ENCODE peak calls at places on chromosomes 12 and 14, in four cellular contexts. B is prostate gland; C is uterus; R is effector memory CD4-positive, alpha-beta T cell. G is an unnamed sample.

GRCh38 chr14:40494483-40494882 is 1062.2 kb upstream of the FBXO33 start:
- DNase-seq in R (no peak), C (no peak), B (no peak), G (no peak)

GRCh38 chr12:18261273-18261672 is at the start of gene PIK3C2G:
- DNase-seq in B (peak; percentile 42), C (no peak), R (no peak), G (no peak)

GRCh38 chr12:77231548-77231947 is 166.2 kb upstream of the E2F7 start:
- DNase-seq in C (peak; percentile 76), R (no peak), B (peak; percentile 6), G (no peak)

GRCh38 chr14:105314287-105315185 is at the start of gene PACS2:
- DNase-seq in C (peak; percentile 81), B (peak; percentile 60), R (peak; percentile 68), G (peak; percentile 93)

GRCh38 chr14:33617154-33617553 is 333.7 kb downstream of the EGLN3 start:
- DNase-seq in C (no peak), B (no peak), R (no peak), G (no peak)

GRCh38 chr14:101603096-101603495 is 41.8 kb downstream of the DIO3 start:
- DNase-seq in B (no peak), C (no peak), R (no peak), G (no peak)

GRCh38 chr14:64220466-64220865 is 73.7 kb downstream of the ESR2 start:
- DNase-seq in B (no peak), R (no peak), C (peak; percentile 45), G (no peak)

GRCh38 chr12:56431850-56432249 is 17.4 kb downstream of the TIMELESS start:
- DNase-seq in R (no peak), B (no peak), C (no peak), G (no peak)

GRCh38 chr14:91315844-91316267 is 71.4 kb upstream of the GPR68 start:
- DNase-seq in R (peak; percentile 79), B (no peak), C (no peak), G (peak; percentile 86)

GRCh38 chr12:55942055-55942454 is 11.1 kb downstream of the DGKA start:
- DNase-seq in C (no peak), R (no peak), B (no peak), G (no peak)

GRCh38 chr14:53954551-53955233 is 1.9 kb downstream of the BMP4 start:
- DNase-seq in R (no peak), C (peak; percentile 28), B (no peak), G (no peak)

GRCh38 chr12:11228268-11228879 is 41.1 kb downstream of the PRB3 start:
- DNase-seq in R (no peak), B (peak; percentile 12), C (no peak), G (peak; percentile 45)

GRCh38 chr14:58488550-58488949 is 61.0 kb downstream of the KIAA0586 start:
- DNase-seq in C (no peak), B (no peak), R (no peak), G (no peak)

GRCh38 chr14:99821519-99822165 is 28.4 kb downstream of the EML1 start:
- DNase-seq in R (no peak), B (no peak), C (peak; percentile 30), G (no peak)

GRCh38 chr14:81132492-81132891 is 88.3 kb downstream of the GTF2A1 start:
- DNase-seq in B (no peak), R (no peak), C (no peak), G (no peak)

GRCh38 chr12:6551063-6551461 is 4.8 kb downstream of the IFFO1 start:
- DNase-seq in R (no peak), C (peak; percentile 56), B (peak; percentile 64), G (no peak)

GRCh38 chr14:104224516-104225281 is 86.3 kb downstream of the KIF26A start:
- DNase-seq in R (no peak), C (no peak), B (no peak), G (peak; percentile 45)

GRCh38 chr14:76924363-76925151 is 98.3 kb downstream of the LRRC74A start:
- DNase-seq in C (no peak), R (peak; percentile 36), B (no peak), G (no peak)

GRCh38 chr12:14577344-14577743 is 9.7 kb upstream of the PLBD1 start:
- DNase-seq in R (no peak), B (no peak), C (no peak), G (peak; percentile 79)

GRCh38 chr14:61528591-61529021 is 166.7 kb upstream of the HIF1A start:
- DNase-seq in B (no peak), R (no peak), C (no peak), G (no peak)

GRCh38 chr14:103404032-103404918 is 19.1 kb downstream of the MARK3 start:
- DNase-seq in B (no peak), R (no peak), C (no peak), G (no peak)

GRCh38 chr12:53941187-53941586 is 2.6 kb downstream of the HOXC13 start:
- DNase-seq in R (no peak), B (no peak), C (no peak), G (no peak)

GRCh38 chr12:19671695-19672094 is 232.4 kb downstream of the AEBP2 start:
- DNase-seq in C (no peak), R (no peak), B (no peak), G (no peak)

GRCh38 chr12:122527478-122527944 is 462 bp downstream of the KNTC1 start:
- DNase-seq in B (no peak), C (no peak), R (no peak), G (peak; percentile 77)

GRCh38 chr12:108629824-108630476 is 3.7 kb downstream of the SELPLG start:
- DNase-seq in C (peak; percentile 63), B (no peak), R (peak; percentile 49), G (no peak)

GRCh38 chr12:121925361-121925725 is 7.0 kb downstream of the CFAP251 start:
- DNase-seq in R (no peak), C (no peak), B (no peak), G (no peak)

GRCh38 chr12:110249105-110249504 is 31.9 kb upstream of the ATP2A2 start:
- DNase-seq in C (no peak), R (no peak), B (no peak), G (no peak)

GRCh38 chr12:34292736-34293625 is 270.7 kb downstream of the ALG10 start:
- DNase-seq in B (no peak), C (peak; percentile 6), R (no peak), G (no peak)

GRCh38 chr12:116490481-116490880 is 68.7 kb upstream of the MAP1LC3B2 start:
- DNase-seq in C (no peak), R (no peak), B (no peak), G (no peak)

GRCh38 chr12:6961695-6962284 is 8.7 kb downstream of the PHB2 start:
- DNase-seq in C (peak; percentile 68), R (peak; percentile 53), B (peak; percentile 60), G (peak; percentile 67)

GRCh38 chr14:99720941-99721791 is 37.1 kb downstream of the CYP46A1 start:
- DNase-seq in C (no peak), R (no peak), B (no peak), G (no peak)

GRCh38 chr12:83827860-83828259 is 1084.7 kb downstream of the SLC6A15 start:
- DNase-seq in B (no peak), C (no peak), R (no peak), G (no peak)

GRCh38 chr12:126944684-126945083 is 1322.3 kb upstream of the TMEM132C start:
- DNase-seq in B (no peak), R (no peak), C (no peak), G (no peak)

GRCh38 chr12:26058818-26059217 is 66.0 kb downstream of the BHLHE41 start:
- DNase-seq in C (no peak), B (no peak), R (no peak), G (no peak)

GRCh38 chr14:52020866-52021717 is 31.7 kb downstream of the RTRAF start:
- DNase-seq in B (no peak), C (no peak), R (no peak), G (no peak)

GRCh38 chr14:66999978-67000377 is 189.3 kb upstream of the GARIN2 start:
- DNase-seq in B (no peak), C (no peak), R (no peak), G (no peak)

GRCh38 chr12:414841-415240 is 13.4 kb downstream of the CCDC77 start:
- DNase-seq in C (no peak), B (no peak), R (no peak), G (no peak)

GRCh38 chr14:63986789-63987533 is 134.2 kb downstream of the SYNE2 start:
- DNase-seq in R (no peak), C (no peak), B (no peak), G (no peak)

GRCh38 chr12:52189376-52190174 is 2.2 kb downstream of the KRT80 start:
- DNase-seq in B (no peak), C (no peak), R (no peak), G (no peak)

GRCh38 chr12:52193991-52194390 is 2.2 kb upstream of the KRT80 start:
- DNase-seq in R (no peak), B (no peak), C (no peak), G (no peak)

GRCh38 chr12:52190860-52191729 is 719 bp downstream of the KRT80 start:
- DNase-seq in C (no peak), B (no peak), R (no peak), G (no peak)

GRCh38 chr12:52195065-52195730 is 3.4 kb upstream of the KRT80 start:
- DNase-seq in R (no peak), B (no peak), C (peak; percentile 42), G (no peak)

GRCh38 chr12:52191841-52192791 is at the start of gene KRT80:
- DNase-seq in R (no peak), B (peak; percentile 97), C (peak; percentile 76), G (no peak)
- H3K4me1 ChIP-seq in R (no peaks in the 10 kb centered on the region), B (no peaks in the 10 kb centered on the region), C (peaks cover 5% of the 10 kb centered on the region), G (no peaks in the 10 kb centered on the region)

DNA sequence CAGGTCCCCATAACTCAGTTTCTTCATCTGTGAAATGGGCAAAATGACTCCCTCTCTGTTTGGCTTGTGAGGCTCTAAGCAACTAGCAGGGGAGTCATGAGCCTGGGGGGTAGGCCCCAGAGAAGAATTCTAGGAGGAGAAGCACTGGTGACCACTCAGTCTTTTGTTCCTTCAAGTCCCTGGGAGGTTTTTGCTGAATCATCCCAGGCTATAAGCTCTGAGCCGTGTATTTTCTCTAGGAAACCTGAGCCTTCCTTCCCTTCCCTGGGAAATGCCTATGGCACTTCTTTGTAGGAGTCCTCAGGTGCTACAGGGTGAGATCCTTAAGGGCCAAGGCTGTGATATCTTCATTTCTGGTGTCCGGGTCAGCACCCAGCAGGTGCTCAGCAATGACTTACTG is 4.5 kb downstream of the RPH3A start:
- DNase-seq in B (no peak), R (no peak), C (no peak), G (no peak)
- H3K27ac ChIP-seq in B (no peak overlapping the region), R (no peak overlapping the region), C (no peak overlapping the region), G (no peak overlapping the region)

DNA sequence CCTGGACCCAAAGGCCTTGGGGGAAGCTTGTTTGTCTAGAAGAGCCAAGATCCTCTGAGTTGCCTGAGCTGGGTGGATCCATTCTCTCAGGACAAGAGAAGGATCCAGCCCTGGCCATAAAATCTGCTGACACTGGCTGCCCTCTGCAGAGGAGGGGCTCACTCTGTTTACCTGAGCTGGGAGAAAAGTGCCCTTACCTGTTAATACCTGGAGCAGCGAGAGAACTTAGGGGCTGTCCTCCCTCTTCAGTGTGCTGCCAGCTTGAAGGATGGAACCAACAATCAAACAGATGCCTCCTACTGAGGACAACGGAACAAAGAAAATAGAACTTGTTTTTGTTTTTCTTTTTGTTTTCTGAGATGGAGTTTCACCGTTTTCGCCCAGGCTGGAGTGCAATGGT is 7.3 kb upstream of the KRT7 start:
- DNase-seq in R (no peak), C (no peak), B (no peak), G (no peak)
- H3K4me1 ChIP-seq in R (no peaks in the 10 kb centered on the region), C (no peaks in the 10 kb centered on the region), B (no peaks in the 10 kb centered on the region), G (no peaks in the 10 kb centered on the region)

GRCh38 chr12:69947123-69947522 is 122.1 kb downstream of the MYRFL start:
- DNase-seq in B (no peak), C (no peak), R (no peak), G (no peak)
- H3K27ac ChIP-seq in B (no peak overlapping the region), C (no peak overlapping the region), R (no peak overlapping the region), G (no peak overlapping the region)